ENCODE peak calls at places on chromosomes 16 and 17, in five cellular contexts. One of them, this sample, is unnamed.

GRCh38 chr16:58243528-58244004 is 45.7 kb upstream of the CSNK2A2 start:
- DNase-seq in GM12878: peak; percentile 91
- DNase-seq in K562: peak; percentile 50
- DNase-seq in H1: no peak
- DNase-seq in SK-N-SH: no peak
- DNase-seq in this sample: no peak

GRCh38 chr17:75639771-75640555 is 6.7 kb downstream of the SMIM5 start:
- DNase-seq in GM12878: no peak
- DNase-seq in K562: no peak
- DNase-seq in H1: no peak
- DNase-seq in SK-N-SH: no peak
- DNase-seq in this sample: no peak

GRCh38 chr16:58464047-58464915 is 35.7 kb upstream of the NDRG4 start:
- DNase-seq in GM12878: no peak
- DNase-seq in K562: no peak
- DNase-seq in H1: no peak
- DNase-seq in SK-N-SH: peak; percentile 82
- DNase-seq in this sample: no peak

GRCh38 chr17:40303009-40303657 is 5.8 kb upstream of the RARA start:
- DNase-seq in GM12878: no peak
- DNase-seq in K562: peak; percentile 47
- DNase-seq in H1: no peak
- DNase-seq in SK-N-SH: peak; percentile 63
- DNase-seq in this sample: no peak

GRCh38 chr16:79768594-79768993 is 168.1 kb upstream of the MAF start:
- DNase-seq in GM12878: no peak
- DNase-seq in K562: no peak
- DNase-seq in H1: no peak
- DNase-seq in SK-N-SH: no peak
- DNase-seq in this sample: no peak

GRCh38 chr17:60311936-60312335 is 80.0 kb downstream of the USP32 start:
- DNase-seq in GM12878: no peak
- DNase-seq in K562: no peak
- DNase-seq in H1: no peak
- DNase-seq in SK-N-SH: no peak
- DNase-seq in this sample: no peak

GRCh38 chr16:8951447-8952280 is 12.0 kb downstream of the USP7 start:
- DNase-seq in GM12878: no peak
- DNase-seq in K562: no peak
- DNase-seq in H1: no peak
- DNase-seq in SK-N-SH: no peak
- DNase-seq in this sample: no peak

GRCh38 chr16:48511716-48512115 is 98.3 kb downstream of the N4BP1 start:
- DNase-seq in GM12878: no peak
- DNase-seq in K562: no peak
- DNase-seq in H1: no peak
- DNase-seq in SK-N-SH: no peak
- DNase-seq in this sample: no peak

GRCh38 chr16:86090461-86091170 is 191.7 kb downstream of the IRF8 start:
- DNase-seq in GM12878: no peak
- DNase-seq in K562: no peak
- DNase-seq in H1: no peak
- DNase-seq in SK-N-SH: no peak
- DNase-seq in this sample: no peak

GRCh38 chr17:1491406-1492248 is 859 bp downstream of the MYO1C start:
- DNase-seq in GM12878: no peak
- DNase-seq in K562: peak; percentile 89
- DNase-seq in H1: no peak
- DNase-seq in SK-N-SH: peak; percentile 96
- DNase-seq in this sample: no peak

GRCh38 chr17:73262676-73263642 is 1.3 kb upstream of the CPSF4L start:
- DNase-seq in GM12878: no peak
- DNase-seq in K562: no peak
- DNase-seq in H1: no peak
- DNase-seq in SK-N-SH: peak; percentile 66
- DNase-seq in this sample: no peak

GRCh38 chr17:40366076-40366860 is 1.7 kb upstream of the GJD3 start:
- DNase-seq in GM12878: no peak
- DNase-seq in K562: no peak
- DNase-seq in H1: no peak
- DNase-seq in SK-N-SH: no peak
- DNase-seq in this sample: no peak

DNA sequence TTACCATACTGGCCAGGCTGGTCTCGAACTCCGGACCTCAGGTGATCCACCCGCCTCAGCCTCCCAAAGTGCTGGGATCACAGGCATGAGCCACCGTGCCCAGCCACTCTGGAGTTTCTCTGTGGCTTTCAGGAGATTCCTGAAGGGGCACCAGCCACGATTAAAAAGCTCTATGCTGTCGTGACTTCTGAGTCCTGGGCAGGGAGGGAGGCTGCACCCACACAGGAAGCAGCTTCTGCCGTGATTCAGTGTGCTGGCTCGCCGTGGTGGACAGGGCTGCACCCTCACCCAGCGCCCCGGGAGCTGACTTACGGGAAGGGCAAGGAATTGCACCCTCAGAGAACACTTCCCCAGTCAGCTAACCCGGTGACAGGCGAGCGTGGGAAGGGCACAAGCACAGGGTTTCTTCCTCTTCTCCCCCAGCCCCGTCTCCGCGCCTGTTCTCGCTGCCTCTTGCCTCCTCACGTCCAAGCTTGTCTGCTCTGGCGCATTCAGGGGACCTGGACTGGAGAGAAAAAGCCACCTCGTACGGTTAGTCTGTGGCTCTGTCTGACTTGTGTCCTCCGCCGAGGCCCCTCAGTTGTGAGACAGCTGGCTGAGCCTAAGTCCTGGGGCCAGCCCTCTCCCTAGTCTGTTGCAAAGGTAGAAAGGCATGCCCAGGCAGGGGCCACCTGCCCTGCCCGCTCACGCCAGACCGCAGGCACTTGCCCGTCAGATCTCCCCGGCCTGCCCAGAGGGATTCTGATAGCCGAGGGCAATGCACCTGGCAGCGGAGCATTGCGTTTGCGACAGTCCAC is 145.0 kb downstream of the SEC14L1 start:
- DNase-seq in GM12878: no peak
- DNase-seq in K562: no peak
- DNase-seq in H1: no peak
- DNase-seq in SK-N-SH: peak; percentile 47
- DNase-seq in this sample: no peak
- TF ChIP-seq YY1 in GM12878: no peak
- TF ChIP-seq YY1 in K562: no peak
- TF ChIP-seq YY1 in H1: no peak
- TF ChIP-seq YY1 in SK-N-SH: peak; percentile 19
- TF ChIP-seq YY1 in this sample: no peak

DNA sequence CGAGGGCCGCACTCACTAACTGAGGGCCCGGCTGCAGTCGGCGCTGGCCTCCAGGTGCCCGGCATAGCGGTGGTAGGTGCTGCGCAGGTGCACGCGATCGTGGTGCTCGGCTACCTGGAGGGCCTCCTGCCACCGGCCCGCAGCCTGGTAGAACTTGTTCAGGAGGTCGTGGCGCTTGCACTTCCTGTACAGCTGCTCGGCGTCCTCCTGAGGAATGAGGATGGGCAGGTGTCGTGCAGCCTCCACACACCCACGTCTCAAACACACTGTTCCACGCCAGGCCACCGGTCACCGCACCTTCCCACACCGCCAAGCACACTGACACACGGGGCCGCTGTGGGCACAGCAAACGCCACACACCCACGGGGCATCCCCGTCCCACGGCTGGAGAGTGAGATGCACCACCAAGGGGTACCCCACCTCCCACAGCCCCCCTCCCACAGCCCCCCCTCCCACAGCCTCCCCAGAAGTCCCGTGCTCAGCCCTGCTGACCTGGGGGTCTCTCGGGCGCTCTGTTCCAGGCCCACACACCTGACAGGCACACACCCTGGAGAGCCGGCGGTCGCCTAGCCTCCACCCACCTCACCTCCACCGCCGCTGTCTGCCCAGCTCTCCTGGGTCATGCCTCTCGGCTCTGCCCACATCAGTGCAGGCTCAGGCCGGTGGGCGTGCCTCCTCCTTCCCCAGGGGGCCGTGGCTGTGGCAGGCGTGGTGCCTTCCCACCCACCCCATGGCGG is 7.4 kb upstream of the TMEM204 start:
- DNase-seq in GM12878: no peak
- DNase-seq in K562: no peak
- DNase-seq in H1: no peak
- DNase-seq in SK-N-SH: no peak
- DNase-seq in this sample: no peak
- H3K36me3 ChIP-seq in GM12878: no peaks in the 10 kb centered on the region
- H3K36me3 ChIP-seq in K562: no peaks in the 10 kb centered on the region
- H3K36me3 ChIP-seq in H1: no peaks in the 10 kb centered on the region
- H3K36me3 ChIP-seq in SK-N-SH: no peaks in the 10 kb centered on the region
- H3K36me3 ChIP-seq in this sample: peaks cover 6% of the 10 kb centered on the region

GRCh38 chr16:49660647-49661046 is 195.3 kb downstream of the ZNF423 start:
- DNase-seq in GM12878: no peak
- DNase-seq in K562: no peak
- DNase-seq in H1: no peak
- DNase-seq in SK-N-SH: peak; percentile 63
- DNase-seq in this sample: no peak
- H3K27me3 ChIP-seq in GM12878: no peaks in the 10 kb centered on the region
- H3K27me3 ChIP-seq in K562: peaks cover 59% of the 10 kb centered on the region
- H3K27me3 ChIP-seq in H1: no peaks in the 10 kb centered on the region
- H3K27me3 ChIP-seq in SK-N-SH: no peaks in the 10 kb centered on the region
- H3K27me3 ChIP-seq in this sample: no peaks in the 10 kb centered on the region

GRCh38 chr17:8552582-8553320 is 77.8 kb downstream of the MYH10 start:
- DNase-seq in GM12878: no peak
- DNase-seq in K562: no peak
- DNase-seq in H1: no peak
- DNase-seq in SK-N-SH: no peak
- DNase-seq in this sample: no peak
- TF ChIP-seq YY1 in GM12878: no peak
- TF ChIP-seq YY1 in K562: no peak
- TF ChIP-seq YY1 in H1: no peak
- TF ChIP-seq YY1 in SK-N-SH: no peak
- TF ChIP-seq YY1 in this sample: no peak